ENCODE peak calls at places on chromosomes 12 and 14, in six cellular contexts. Q, F, L, R, M and N are unnamed samples.
A peak's percentile ranks its signal among the peaks of the same experiment; 100 is the strongest.

GRCh38 chr12:66693901-66694513 is 15.1 kb upstream of the GRIP1 start:
- DNase-seq in M (no peak), Q (peak; percentile 65), R (no peak), F (no peak), L (no peak), N (no peak)

GRCh38 chr12:50111417-50111692 is 681 bp upstream of the COX14 start:
- DNase-seq in M (no peak), L (no peak), Q (no peak), F (no peak), R (no peak), N (no peak)

GRCh38 chr14:59905193-59905592 is 14.8 kb upstream of the LRRC9 start:
- DNase-seq in R (no peak), M (no peak), Q (no peak), F (no peak), L (no peak), N (no peak)

GRCh38 chr14:49768301-49769121 is 558 bp downstream of the KLHDC2 start:
- DNase-seq in Q (peak; percentile 82), M (peak; percentile 70), F (peak; percentile 50), L (peak; percentile 64), R (peak; percentile 73), N (no peak)

GRCh38 chr12:94954029-94954685 is 49.3 kb downstream of the NDUFA12 start:
- DNase-seq in Q (no peak), L (no peak), F (no peak), R (no peak), M (no peak), N (no peak)

GRCh38 chr14:51807355-51807754 is 53.1 kb upstream of the GNG2 start:
- DNase-seq in M (no peak), Q (no peak), L (no peak), F (no peak), R (no peak), N (no peak)

GRCh38 chr12:761276-761675 is 8.9 kb downstream of the WNK1 start:
- DNase-seq in Q (no peak), L (no peak), F (no peak), R (no peak), M (no peak), N (no peak)

GRCh38 chr12:11862794-11863193 is 207.9 kb upstream of the BCL2L14 start:
- DNase-seq in Q (peak; percentile 41), R (no peak), L (no peak), F (no peak), M (no peak), N (no peak)

GRCh38 chr14:90506748-90507147 is 109.9 kb downstream of the CALM1 start:
- DNase-seq in F (no peak), L (no peak), Q (no peak), R (no peak), M (no peak), N (no peak)

GRCh38 chr12:61694214-61694613 is 566.0 kb upstream of the USP15 start:
- DNase-seq in M (no peak), R (no peak), F (no peak), Q (no peak), L (no peak), N (no peak)

GRCh38 chr12:129887047-129887568 is 16.7 kb downstream of the TMEM132D start:
- DNase-seq in R (peak; percentile 65), M (no peak), L (no peak), Q (peak; percentile 51), F (no peak), N (no peak)

GRCh38 chr14:94665121-94665520 is 52.9 kb downstream of the SERPINA3 start:
- DNase-seq in L (no peak), F (no peak), Q (no peak), R (no peak), M (no peak), N (no peak)

GRCh38 chr14:75995372-75996041 is 9.9 kb downstream of the IFT43 start:
- DNase-seq in M (no peak), R (no peak), L (peak; percentile 75), F (no peak), Q (peak; percentile 33), N (peak; percentile 74)

GRCh38 chr12:75859868-75860267 is 171.7 kb downstream of the PHLDA1 start:
- DNase-seq in F (no peak), R (no peak), Q (no peak), L (no peak), M (no peak), N (no peak)

GRCh38 chr12:114166360-114166759 is 200.2 kb upstream of the RBM19 start:
- DNase-seq in Q (peak; percentile 91), F (no peak), R (no peak), M (no peak), L (no peak), N (no peak)

GRCh38 chr14:29821665-29822429 is 105.8 kb downstream of the PRKD1 start:
- DNase-seq in L (no peak), F (no peak), Q (no peak), R (no peak), M (no peak), N (no peak)

GRCh38 chr12:71186571-71187288 is 28.9 kb upstream of the TSPAN8 start:
- DNase-seq in R (no peak), F (no peak), Q (no peak), L (no peak), M (no peak), N (no peak)

GRCh38 chr12:31387466-31387865 is 61.5 kb upstream of the SINHCAF start:
- DNase-seq in M (no peak), R (no peak), L (no peak), Q (peak; percentile 75), F (no peak), N (no peak)

GRCh38 chr12:39319180-39319579 is 123.7 kb downstream of the KIF21A start:
- DNase-seq in F (no peak), Q (no peak), L (no peak), R (no peak), M (no peak), N (no peak)

GRCh38 chr14:67251573-67252226 is 10.5 kb downstream of the PALS1 start:
- DNase-seq in F (no peak), L (no peak), M (no peak), Q (no peak), R (no peak), N (no peak)

GRCh38 chr14:78598046-78598652 is 428.0 kb downstream of the NRXN3 start:
- DNase-seq in L (peak; percentile 27), R (peak; percentile 43), F (no peak), Q (peak; percentile 92), M (peak; percentile 28), N (no peak)

GRCh38 chr12:123271182-123271491 is 519 bp downstream of the CDK2AP1 start:
- DNase-seq in Q (peak; percentile 89), F (no peak), R (peak; percentile 84), M (peak; percentile 82), L (peak; percentile 82), N (no peak)

GRCh38 chr14:77508876-77509275 is 10.3 kb upstream of the ISM2 start:
- DNase-seq in L (no peak), Q (no peak), M (no peak), R (no peak), F (no peak), N (no peak)

GRCh38 chr12:114063435-114063834 is 97.3 kb upstream of the RBM19 start:
- DNase-seq in Q (peak; percentile 82), L (no peak), F (no peak), R (no peak), M (no peak), N (no peak)

GRCh38 chr12:123058980-123059379 is 78.5 kb downstream of the ARL6IP4 start:
- DNase-seq in R (no peak), Q (no peak), M (no peak), L (no peak), F (no peak), N (no peak)

GRCh38 chr14:93135399-93135798 is 19.7 kb upstream of the ITPK1 start:
- DNase-seq in M (peak; percentile 67), L (no peak), F (peak; percentile 24), Q (no peak), R (no peak), N (no peak)

GRCh38 chr14:22551597-22551982 is 37.4 kb downstream of the DAD1 start:
- DNase-seq in Q (no peak), F (no peak), L (no peak), R (no peak), M (no peak), N (no peak)

GRCh38 chr12:110280784-110281548 is at the start of gene ATP2A2:
- DNase-seq in L (peak; percentile 90), F (peak; percentile 84), Q (peak; percentile 95), M (peak; percentile 93), R (peak; percentile 94), N (peak; percentile 94)

GRCh38 chr12:32483993-32484392 is 84.6 kb downstream of the FGD4 start:
- DNase-seq in Q (no peak), M (no peak), L (no peak), R (no peak), F (no peak), N (no peak)

GRCh38 chr12:25051583-25052190 is 102.8 kb upstream of the BCAT1 start:
- DNase-seq in L (no peak), Q (no peak), R (peak; percentile 47), F (no peak), M (no peak), N (no peak)

GRCh38 chr14:55097894-55098560 is 31.0 kb upstream of the LGALS3 start:
- DNase-seq in F (no peak), Q (no peak), M (peak; percentile 32), L (no peak), R (peak; percentile 64), N (peak; percentile 69)

GRCh38 chr12:47020211-47020821 is 59.1 kb upstream of the PCED1B start:
- DNase-seq in R (no peak), Q (no peak), L (no peak), F (no peak), M (no peak), N (no peak)

GRCh38 chr12:124152733-124153132 is 142.2 kb upstream of the RFLNA start:
- DNase-seq in L (peak; percentile 17), R (no peak), M (no peak), F (no peak), Q (no peak), N (no peak)

GRCh38 chr12:128318946-128319345 is 52.0 kb downstream of the TMEM132C start:
- DNase-seq in L (no peak), M (no peak), R (no peak), Q (peak; percentile 24), F (no peak), N (no peak)
- H3K4me3 ChIP-seq in L (no peak overlapping the region), M (no peak overlapping the region), R (no peak overlapping the region), Q (no peak overlapping the region), F (no peak overlapping the region), N (no peak overlapping the region)

GRCh38 chr12:45050751-45051489 is at the start of gene DBX2:
- DNase-seq in M (no peak), L (no peak), R (peak; percentile 29), Q (no peak), F (no peak), N (no peak)
- H3K27me3 ChIP-seq in M (no peaks in the 10 kb centered on the region), L (peaks cover 4% of the 10 kb centered on the region), R (peaks cover 42% of the 10 kb centered on the region), Q (peaks cover 74% of the 10 kb centered on the region), F (peaks cover 20% of the 10 kb centered on the region), N (peaks cover 49% of the 10 kb centered on the region)

DNA sequence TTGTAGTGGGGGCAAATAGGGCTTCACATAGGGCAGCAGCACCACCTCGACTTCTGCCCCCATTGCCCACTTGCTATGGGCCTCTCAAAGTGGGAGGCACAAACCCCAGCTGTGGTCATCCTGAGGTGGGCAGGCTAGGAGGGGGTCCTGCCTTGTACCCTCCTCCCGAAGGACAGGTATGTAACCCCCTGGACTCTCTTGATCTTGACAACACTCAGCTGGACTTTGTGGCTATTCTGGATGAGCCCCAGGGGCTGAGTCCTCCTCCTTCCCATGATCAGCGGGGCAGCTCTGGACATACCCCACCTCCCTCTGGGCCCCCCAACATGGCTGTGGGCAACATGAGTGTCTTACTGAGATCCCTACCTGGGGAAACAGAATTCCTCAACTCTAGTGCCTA is 8.0 kb downstream of the ARHGAP9 start:
- DNase-seq in Q (no peak), L (no peak), M (no peak), F (no peak), R (no peak), N (no peak)
- TF ChIP-seq CTCF in Q (no peak), L (no peak), M (no peak), F (no peak), R (no peak), N (no peak)

GRCh38 chr12:53623986-53624385 is 2.2 kb downstream of the ATF7 start:
- DNase-seq in M (no peak), R (no peak), F (no peak), L (no peak), Q (no peak), N (no peak)
- H3K4me3 ChIP-seq in M (peak overlapping the region; percentile 62), R (peak overlapping the region; percentile 67), F (peak overlapping the region; percentile 56), L (peak overlapping the region; percentile 77), Q (peak overlapping the region; percentile 93), N (peak overlapping the region; percentile 63)